ENCODE peak calls at places on chromosome 3, in five cellular contexts. C is progenitor cell of endocrine pancreas, G is A549, I is T follicular helper cell, U is ACHN. W is an unnamed sample.

GRCh38 chr3:130786306-130786705 is 39.7 kb upstream of the PIK3R4 start:
- DNase-seq in C (no peak), G (no peak), I (no peak), U (no peak), W (no peak)

GRCh38 chr3:49724586-49724985 is 835 bp upstream of the GMPPB start:
- DNase-seq in C (no peak), G (no peak), I (peak; percentile 41), U (no peak), W (peak; percentile 15)

GRCh38 chr3:127799476-127800222 is 22.7 kb downstream of the MGLL start:
- DNase-seq in C (no peak), G (peak; percentile 67), I (no peak), U (peak; percentile 79), W (no peak)

GRCh38 chr3:111895079-111895478 is 36.0 kb downstream of the PHLDB2 start:
- DNase-seq in C (no peak), G (peak; percentile 65), I (no peak), U (peak; percentile 30), W (no peak)

GRCh38 chr3:158802399-158803023 is 657 bp downstream of the MFSD1 start:
- DNase-seq in C (no peak), G (no peak), I (peak; percentile 0), U (peak; percentile 35), W (no peak)

GRCh38 chr3:146390967-146391366 is 78.4 kb downstream of the PLSCR2 start:
- DNase-seq in C (no peak), G (peak; percentile 21), I (no peak), U (no peak), W (no peak)

GRCh38 chr3:50155891-50156290 is 767 bp downstream of the SEMA3F start:
- DNase-seq in C (no peak), G (no peak), I (no peak), U (peak; percentile 39), W (no peak)

GRCh38 chr3:134326126-134326525 is 48.1 kb downstream of the AMOTL2 start:
- DNase-seq in C (no peak), G (no peak), I (no peak), U (peak; percentile 80), W (no peak)

GRCh38 chr3:14405120-14405885 is 2.9 kb downstream of the SLC6A6 start:
- DNase-seq in C (no peak), G (no peak), I (no peak), U (peak; percentile 12), W (no peak)

GRCh38 chr3:45084361-45084760 is 58.3 kb downstream of the CLEC3B start:
- DNase-seq in C (no peak), G (no peak), I (no peak), U (no peak), W (no peak)

GRCh38 chr3:172261053-172261452 is 187.2 kb downstream of the GHSR start:
- DNase-seq in C (no peak), G (no peak), I (no peak), U (no peak), W (no peak)

GRCh38 chr3:59654120-59654952 is 604.5 kb upstream of the CFAP20DC start:
- DNase-seq in C (no peak), G (no peak), I (no peak), U (no peak), W (no peak)

GRCh38 chr3:161443921-161444457 is 52.6 kb upstream of the OTOL1 start:
- DNase-seq in C (no peak), G (no peak), I (no peak), U (no peak), W (no peak)

GRCh38 chr3:34183581-34184313 is 385.3 kb downstream of the PDCD6IP start:
- DNase-seq in C (no peak), G (no peak), I (no peak), U (no peak), W (no peak)

GRCh38 chr3:58536501-58537411 is at the start of gene ACOX2:
- DNase-seq in C (no peak), G (no peak), I (no peak), U (no peak), W (no peak)

W was measured in effector CD8-positive, alpha-beta T cell.